ENCODE peak calls at places on chromosomes 2 and 18, in seven cellular contexts. G is pancreas, R is psoas muscle, P is foreskin keratinocyte, Y is upper lobe of right lung, D is heart left ventricle, V is IMR-90. C is an unnamed sample.

GRCh38 chr18:73023975-73024374 is 156.2 kb upstream of the NETO1 start:
- DNase-seq in G (no peak), R (no peak), P (no peak), Y (no peak), D (no peak), V (no peak), C (no peak)

GRCh38 chr2:113217455-113218282 is 43.9 kb downstream of the PSD4 start:
- DNase-seq in G (peak; percentile 55), R (peak; percentile 35), P (no peak), Y (no peak), D (peak; percentile 54), V (no peak), C (peak; percentile 32)

GRCh38 chr2:186827426-186827825 is 21.5 kb downstream of the ZSWIM2 start:
- DNase-seq in G (no peak), R (no peak), P (peak; percentile 25), Y (no peak), D (no peak), V (peak; percentile 75), C (no peak)

GRCh38 chr2:151162185-151162584 is 99.5 kb downstream of the RBM43 start:
- DNase-seq in G (no peak), R (no peak), P (peak; percentile 9), Y (no peak), D (no peak), V (peak; percentile 70), C (peak; percentile 28)

GRCh38 chr2:234425923-234426603 is 70.8 kb downstream of the ARL4C start:
- DNase-seq in G (no peak), R (no peak), P (peak; percentile 35), Y (no peak), D (no peak), V (no peak), C (no peak)

GRCh38 chr2:28413152-28413895 is 20.7 kb downstream of the FOSL2 start:
- DNase-seq in G (peak; percentile 69), R (peak; percentile 65), P (no peak), Y (peak; percentile 64), D (peak; percentile 46), V (peak; percentile 49), C (no peak)

GRCh38 chr2:42569116-42569711 is 782 bp downstream of the MTA3 start:
- DNase-seq in G (no peak), R (no peak), P (no peak), Y (no peak), D (peak; percentile 30), V (peak; percentile 12), C (peak; percentile 69)

GRCh38 chr2:83587309-83587708 is 871.8 kb downstream of the SUCLG1 start:
- DNase-seq in G (no peak), R (no peak), P (no peak), Y (no peak), D (no peak), V (no peak), C (no peak)

GRCh38 chr18:26383454-26384270 is 157.4 kb downstream of the TAF4B start:
- DNase-seq in G (no peak), R (no peak), P (peak; percentile 44), Y (no peak), D (no peak), V (peak; percentile 67), C (peak; percentile 52)

DNA sequence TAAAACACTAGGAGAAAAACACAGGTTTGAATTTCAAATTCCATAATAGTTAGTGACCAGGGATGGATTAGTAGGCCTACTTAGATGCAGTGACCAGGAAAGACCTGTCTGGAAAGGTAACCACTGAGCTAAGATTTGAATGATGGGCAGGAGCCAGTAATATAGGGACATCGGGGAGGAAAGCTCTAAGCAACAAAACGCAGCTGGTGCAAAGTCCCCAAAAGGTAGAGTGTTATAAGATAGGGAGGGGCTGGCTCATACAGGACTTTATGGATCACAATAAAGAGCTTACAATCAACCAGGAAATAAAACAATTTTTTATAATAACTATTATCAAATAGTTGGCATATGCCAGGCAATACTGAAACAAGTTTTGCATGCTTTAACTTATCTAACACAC is 849.4 kb downstream of the LRRTM4 start:
- DNase-seq in G (no peak), R (no peak), P (no peak), Y (no peak), D (no peak), V (no peak), C (no peak)
- H3K4me1 ChIP-seq in G (no peaks in the 10 kb centered on the region), R (no peaks in the 10 kb centered on the region), P (no peaks in the 10 kb centered on the region), Y (no peaks in the 10 kb centered on the region), D (no peaks in the 10 kb centered on the region), V (no peaks in the 10 kb centered on the region), C (no peaks in the 10 kb centered on the region)

GRCh38 chr2:129891341-129892320 is 87.8 kb upstream of the RAB6C start:
- DNase-seq in G (no peak), R (no peak), P (no peak), Y (peak; percentile 38), D (no peak), V (no peak), C (no peak)

GRCh38 chr2:129892773-129893172 is 86.7 kb upstream of the RAB6C start:
- DNase-seq in G (no peak), R (no peak), P (no peak), Y (peak; percentile 19), D (no peak), V (no peak), C (no peak)

GRCh38 chr2:129892360-129892759 is 87.1 kb upstream of the RAB6C start:
- DNase-seq in G (no peak), R (no peak), P (no peak), Y (no peak), D (no peak), V (no peak), C (no peak)

GRCh38 chr2:129894616-129895015 is 84.8 kb upstream of the RAB6C start:
- DNase-seq in G (no peak), R (no peak), P (no peak), Y (no peak), D (no peak), V (no peak), C (no peak)

DNA sequence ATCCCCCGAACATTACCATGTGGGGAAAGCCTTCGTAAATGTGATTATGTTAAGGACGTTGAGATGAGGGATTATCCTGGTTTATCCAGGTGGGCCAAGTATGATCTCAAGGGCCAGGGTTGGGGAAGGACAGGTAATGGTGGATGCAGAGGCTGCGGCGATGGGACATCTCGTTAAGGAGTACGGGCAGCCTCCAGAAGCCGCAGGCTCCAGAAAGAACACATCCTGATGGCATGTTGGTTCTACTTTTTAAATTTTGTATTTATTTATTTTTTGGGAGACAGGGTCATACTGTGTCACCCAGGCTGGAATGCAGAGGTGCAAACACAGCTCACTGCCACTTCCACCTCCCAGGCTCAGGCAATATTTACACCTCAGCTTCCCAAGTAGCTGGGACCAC is 86.2 kb upstream of the RAB6C start:
- DNase-seq in G (no peak), R (no peak), P (no peak), Y (peak; percentile 36), D (no peak), V (no peak), C (no peak)
- TF ChIP-seq CTCF in G (no peak), R (no peak), P (no peak), Y (no peak), D (no peak), V (no peak), C (no peak)

GRCh38 chr2:85255456-85255812 is 72.4 kb downstream of the TGOLN2 start:
- DNase-seq in G (no peak), R (no peak), P (no peak), Y (no peak), D (no peak), V (no peak), C (peak; percentile 13)

GRCh38 chr2:85251070-85251616 is 76.6 kb downstream of the TGOLN2 start:
- DNase-seq in G (no peak), R (no peak), P (no peak), Y (no peak), D (no peak), V (no peak), C (peak; percentile 38)

GRCh38 chr2:85255813-85256581 is 71.8 kb downstream of the TGOLN2 start:
- DNase-seq in G (no peak), R (no peak), P (peak; percentile 87), Y (no peak), D (no peak), V (peak; percentile 80), C (peak; percentile 15)

GRCh38 chr2:85254540-85255261 is 73.1 kb downstream of the TGOLN2 start:
- DNase-seq in G (no peak), R (no peak), P (no peak), Y (no peak), D (no peak), V (no peak), C (no peak)

GRCh38 chr2:85253890-85254289 is 73.9 kb downstream of the TGOLN2 start:
- DNase-seq in G (no peak), R (no peak), P (no peak), Y (no peak), D (no peak), V (no peak), C (no peak)
- H3K4me1 ChIP-seq in G (peaks cover 18% of the 10 kb centered on the region), R (peaks cover 35% of the 10 kb centered on the region), P (peaks cover 37% of the 10 kb centered on the region), Y (peaks cover 48% of the 10 kb centered on the region), D (peaks cover 54% of the 10 kb centered on the region), V (peaks cover 41% of the 10 kb centered on the region), C (peaks cover 48% of the 10 kb centered on the region)

GRCh38 chr2:240561325-240561971 is 1.3 kb downstream of the DUSP28 start:
- DNase-seq in G (no peak), R (no peak), P (peak; percentile 71), Y (no peak), D (no peak), V (peak; percentile 91), C (peak; percentile 40)

GRCh38 chr2:240560084-240560479 is at the start of gene DUSP28:
- DNase-seq in G (peak; percentile 96), R (peak; percentile 95), P (peak; percentile 80), Y (peak; percentile 98), D (peak; percentile 94), V (peak; percentile 80), C (peak; percentile 89)

GRCh38 chr2:240558229-240558885 is 569 bp upstream of the ANKMY1 start:
- DNase-seq in G (no peak), R (peak; percentile 16), P (no peak), Y (no peak), D (no peak), V (no peak), C (no peak)

GRCh38 chr2:240559271-240559670 is 886 bp upstream of the DUSP28 start:
- DNase-seq in G (no peak), R (no peak), P (no peak), Y (no peak), D (no peak), V (no peak), C (no peak)

GRCh38 chr2:240560480-240561324 is 545 bp downstream of the DUSP28 start:
- DNase-seq in G (peak; percentile 100), R (peak; percentile 100), P (peak; percentile 93), Y (peak; percentile 100), D (peak; percentile 100), V (peak; percentile 97), C (peak; percentile 98)
- TF ChIP-seq CTCF in G (no peak), R (peak; percentile 26), P (peak; percentile 40), Y (peak; percentile 32), D (peak; percentile 21), V (peak; percentile 30), C (peak; percentile 48)

GRCh38 chr2:147634801-147635200 is 210.0 kb upstream of the ACVR2A start:
- DNase-seq in G (no peak), R (no peak), P (no peak), Y (no peak), D (no peak), V (no peak), C (no peak)
- H3K4me1 ChIP-seq in G (no peaks in the 10 kb centered on the region), R (no peaks in the 10 kb centered on the region), P (peaks cover 6% of the 10 kb centered on the region), Y (peaks cover 9% of the 10 kb centered on the region), D (no peaks in the 10 kb centered on the region), V (peaks cover 3% of the 10 kb centered on the region), C (no peaks in the 10 kb centered on the region)

DNA sequence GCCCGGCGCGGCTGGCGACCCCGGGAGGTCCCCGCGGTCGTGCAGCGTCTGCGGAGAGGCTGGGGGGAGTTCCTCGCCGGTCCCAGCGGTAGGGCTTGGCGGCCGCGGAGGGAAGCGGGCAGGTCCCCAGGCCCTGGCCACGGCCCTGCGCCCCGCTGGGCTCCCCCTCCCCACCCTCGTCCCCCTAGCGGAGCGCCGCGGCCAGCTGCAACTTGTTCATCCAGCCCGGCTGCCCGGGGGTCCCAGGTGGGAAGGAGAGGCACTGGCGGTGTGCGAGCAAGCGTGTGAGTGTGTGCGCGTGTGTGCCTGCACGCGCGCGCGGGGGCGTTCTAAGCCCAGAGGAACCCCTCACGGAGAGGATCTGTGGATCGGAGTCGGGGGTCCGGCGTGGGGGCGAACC is 1.3 kb downstream of the PTPRM start:
- DNase-seq in G (peak; percentile 84), R (peak; percentile 45), P (peak; percentile 25), Y (peak; percentile 80), D (peak; percentile 52), V (peak; percentile 20), C (peak; percentile 42)
- TF ChIP-seq CTCF in G (no peak), R (no peak), P (no peak), Y (peak; percentile 15), D (no peak), V (no peak), C (peak; percentile 33)

C was measured in endothelial cell of umbilical vein.